ENCODE peak calls at places on chromosome 22, in six cellular contexts. X, W, C, O, P and M are unnamed samples.

GRCh38 chr22:39318507-39319283 is 728 bp downstream of the RPL3 start:
- DNase-seq in X (no peak), W (peak; percentile 58), C (no peak), O (no peak), P (no peak), M (no peak)

GRCh38 chr22:19597399-19597735 is 73.2 kb upstream of the CLDN5 start:
- DNase-seq in X (peak; percentile 6), W (no peak), C (no peak), O (peak; percentile 85), P (no peak), M (no peak)

GRCh38 chr22:47784991-47785390 is 1022.5 kb downstream of the TBC1D22A start:
- DNase-seq in X (no peak), W (no peak), C (no peak), O (no peak), P (no peak), M (no peak)

GRCh38 chr22:27780161-27780575 is 21.4 kb downstream of the MN1 start:
- DNase-seq in X (no peak), W (peak; percentile 76), C (no peak), O (no peak), P (no peak), M (no peak)

GRCh38 chr22:42651134-42651533 is 1.9 kb upstream of the CYB5R3 start:
- DNase-seq in X (no peak), W (no peak), C (no peak), O (no peak), P (no peak), M (peak; percentile 50)

GRCh38 chr22:37425800-37426531 is 1.3 kb downstream of the ELFN2 start:
- DNase-seq in X (no peak), W (no peak), C (no peak), O (no peak), P (no peak), M (peak; percentile 13)

GRCh38 chr22:50151571-50152537 is 18.7 kb upstream of the PANX2 start:
- DNase-seq in X (no peak), W (no peak), C (no peak), O (no peak), P (no peak), M (no peak)

GRCh38 chr22:16933924-16934282 is 74.1 kb downstream of the GAB4 start:
- DNase-seq in X (no peak), W (no peak), C (no peak), O (no peak), P (no peak), M (no peak)

GRCh38 chr22:23113067-23113846 is 28.5 kb downstream of the RSPH14 start:
- DNase-seq in X (no peak), W (peak; percentile 64), C (no peak), O (no peak), P (peak; percentile 22), M (no peak)

GRCh38 chr22:29343313-29343805 is 27.9 kb upstream of the RASL10A start:
- DNase-seq in X (no peak), W (peak; percentile 29), C (no peak), O (peak; percentile 38), P (peak; percentile 29), M (peak; percentile 70)

GRCh38 chr22:41458161-41458728 is 10.2 kb downstream of the PHF5A start:
- DNase-seq in X (no peak), W (no peak), C (no peak), O (no peak), P (no peak), M (no peak)

GRCh38 chr22:44172370-44173108 is 8.2 kb upstream of the PARVG start:
- DNase-seq in X (no peak), W (no peak), C (no peak), O (peak; percentile 58), P (no peak), M (no peak)

GRCh38 chr22:46752911-46753310 is 9.5 kb upstream of the TBC1D22A start:
- DNase-seq in X (no peak), W (no peak), C (no peak), O (no peak), P (no peak), M (no peak)

GRCh38 chr22:44685384-44686056 is 16.5 kb upstream of the PRR5 start:
- DNase-seq in X (peak; percentile 66), W (peak; percentile 60), C (peak; percentile 77), O (peak; percentile 87), P (no peak), M (peak; percentile 58)

GRCh38 chr22:20918663-20919220 is 1.5 kb downstream of the CRKL start:
- DNase-seq in X (no peak), W (no peak), C (no peak), O (no peak), P (no peak), M (no peak)

GRCh38 chr22:19885841-19886592 is 31.3 kb upstream of the GNB1L start:
- DNase-seq in X (no peak), W (no peak), C (no peak), O (no peak), P (no peak), M (no peak)

GRCh38 chr22:42080287-42080686 is 787 bp downstream of the SMDT1 start:
- DNase-seq in X (no peak), W (peak; percentile 58), C (peak; percentile 26), O (no peak), P (no peak), M (peak; percentile 34)

GRCh38 chr22:21802056-21802455 is 65.4 kb downstream of the MAPK1 start:
- DNase-seq in X (no peak), W (no peak), C (no peak), O (no peak), P (no peak), M (no peak)

GRCh38 chr22:47534150-47535133 is 772.0 kb downstream of the TBC1D22A start:
- DNase-seq in X (no peak), W (no peak), C (no peak), O (no peak), P (no peak), M (no peak)

GRCh38 chr22:23401111-23401909 is 178.8 kb downstream of the IGLL1 start:
- DNase-seq in X (no peak), W (peak; percentile 54), C (no peak), O (peak; percentile 61), P (no peak), M (peak; percentile 69)

GRCh38 chr22:26399288-26399687 is 29.8 kb upstream of the ASPHD2 start:
- DNase-seq in X (no peak), W (no peak), C (no peak), O (no peak), P (no peak), M (peak; percentile 26)

GRCh38 chr22:35330258-35330861 is 30.7 kb downstream of the TOM1 start:
- DNase-seq in X (peak; percentile 25), W (peak; percentile 95), C (no peak), O (peak; percentile 70), P (no peak), M (peak; percentile 86)

GRCh38 chr22:28019881-28020861 is 101.1 kb upstream of the PITPNB start:
- DNase-seq in X (peak; percentile 28), W (peak; percentile 66), C (peak; percentile 82), O (peak; percentile 80), P (peak; percentile 58), M (peak; percentile 87)

GRCh38 chr22:26681395-26681821 is 24.0 kb downstream of the MIAT start:
- DNase-seq in X (no peak), W (peak; percentile 96), C (peak; percentile 45), O (no peak), P (no peak), M (peak; percentile 46)

GRCh38 chr22:33361581-33361980 is 303.4 kb upstream of the SYN3 start:
- DNase-seq in X (no peak), W (no peak), C (no peak), O (no peak), P (no peak), M (peak; percentile 16)

GRCh38 chr22:31139866-31140716 is at the start of gene PLA2G3:
- DNase-seq in X (no peak), W (peak; percentile 55), C (no peak), O (no peak), P (peak; percentile 79), M (peak; percentile 72)

GRCh38 chr22:30863161-30863833 is 105.3 kb downstream of the MORC2 start:
- DNase-seq in X (no peak), W (peak; percentile 7), C (peak; percentile 16), O (no peak), P (no peak), M (peak; percentile 47)

GRCh38 chr22:30325065-30325720 is 1.5 kb downstream of the TBC1D10A start:
- DNase-seq in X (no peak), W (peak; percentile 85), C (no peak), O (peak; percentile 28), P (no peak), M (peak; percentile 81)

GRCh38 chr22:21686634-21687393 is 21.0 kb downstream of the PPIL2 start:
- DNase-seq in X (no peak), W (no peak), C (no peak), O (peak; percentile 58), P (no peak), M (no peak)

GRCh38 chr22:35037089-35037488 is 28.9 kb upstream of the ISX start:
- DNase-seq in X (no peak), W (no peak), C (peak; percentile 8), O (no peak), P (no peak), M (no peak)

GRCh38 chr22:23772315-23773246 is at the start of gene MMP11:
- DNase-seq in X (no peak), W (peak; percentile 49), C (peak; percentile 77), O (peak; percentile 74), P (no peak), M (peak; percentile 82)

GRCh38 chr22:48523761-48524160 is 1303.9 kb downstream of the BRD1 start:
- DNase-seq in X (no peak), W (no peak), C (no peak), O (no peak), P (no peak), M (no peak)

GRCh38 chr22:16838073-16838472 is 12.9 kb upstream of the XKR3 start:
- DNase-seq in X (no peak), W (no peak), C (no peak), O (no peak), P (no peak), M (no peak)

GRCh38 chr22:28706845-28707244 is 27.2 kb upstream of the TTC28 start:
- DNase-seq in X (no peak), W (no peak), C (no peak), O (no peak), P (no peak), M (no peak)

GRCh38 chr22:16803255-16803917 is 21.8 kb downstream of the XKR3 start:
- DNase-seq in X (no peak), W (no peak), C (no peak), O (no peak), P (no peak), M (no peak)

GRCh38 chr22:23533328-23533762 is 46.7 kb downstream of the IGLL1 start:
- DNase-seq in X (no peak), W (peak; percentile 61), C (peak; percentile 63), O (no peak), P (no peak), M (no peak)

GRCh38 chr22:44091021-44091721 is 67.1 kb downstream of the PARVB start:
- DNase-seq in X (no peak), W (peak; percentile 21), C (peak; percentile 32), O (no peak), P (no peak), M (no peak)

GRCh38 chr22:18987765-18988164 is 51.7 kb upstream of the PRODH start:
- DNase-seq in X (no peak), W (peak; percentile 6), C (peak; percentile 76), O (no peak), P (no peak), M (peak; percentile 57)